ENCODE peak calls at places on chromosomes 2 and 18, in seven cellular contexts. E is H9, W is mammary epithelial cell, R is right cardiac atrium, H is PC-3, Q is transverse colon, X is OCI-LY7. A is an unnamed sample. For H3K4me1, the result is how much of the 10 kb centered on the place peaks cover.

GRCh38 chr2:160429248-160430000 is 64.2 kb downstream of the RBMS1 start:
- DNase-seq in Q (no peak), W (peak), H (peak), E (no peak), R (no peak), X (peak), A (no peak)

GRCh38 chr2:150812664-150813408 is 325.4 kb upstream of the RND3 start:
- DNase-seq in W (no peak), R (no peak), H (peak), E (no peak), Q (no peak), X (no peak), A (no peak)

GRCh38 chr2:109238580-109238979 is 109.6 kb downstream of the SH3RF3 start:
- DNase-seq in W (peak), R (peak), X (no peak), H (peak), Q (peak), E (no peak), A (no peak)

GRCh38 chr2:43218550-43219382 is 7.6 kb downstream of the ZFP36L2 start:
- DNase-seq in W (peak), Q (peak), H (peak), X (peak), E (peak), R (peak), A (no peak)

GRCh38 chr2:120422761-120423160 is 76.8 kb downstream of the INHBB start:
- DNase-seq in W (no peak), Q (no peak), E (no peak), X (no peak), H (no peak), R (peak), A (no peak)

GRCh38 chr2:220999351-220999750 is 572.8 kb downstream of the EPHA4 start:
- DNase-seq in W (peak), E (no peak), R (no peak), X (no peak), Q (no peak), H (peak), A (no peak)

GRCh38 chr2:8315766-8316165 is 366.1 kb upstream of the ID2 start:
- DNase-seq in Q (no peak), R (no peak), W (no peak), E (peak), X (no peak), H (no peak), A (peak)

GRCh38 chr2:35415282-35415681 is 940.3 kb upstream of the CRIM1 start:
- DNase-seq in X (no peak), H (peak), W (no peak), Q (no peak), E (no peak), R (no peak), A (no peak)

GRCh38 chr2:9897331-9897737 is 54.1 kb downstream of the TAF1B start:
- DNase-seq in W (peak), R (peak), Q (peak), X (no peak), H (peak), E (no peak), A (no peak)

GRCh38 chr2:240732184-240732583 is 40.5 kb downstream of the AQP12A start:
- DNase-seq in X (no peak), H (no peak), Q (no peak), W (no peak), R (no peak), E (no peak), A (no peak)

GRCh38 chr2:46858697-46859080 is 56.9 kb downstream of the MCFD2 start:
- DNase-seq in H (no peak), X (no peak), Q (no peak), W (peak), E (no peak), R (no peak), A (no peak)

GRCh38 chr2:143344780-143345179 is 215.6 kb downstream of the ARHGAP15 start:
- DNase-seq in H (no peak), E (no peak), W (no peak), X (no peak), Q (no peak), R (no peak), A (no peak)

GRCh38 chr2:55914786-55915185 is 8.8 kb downstream of the EFEMP1 start:
- DNase-seq in X (no peak), H (no peak), W (no peak), R (no peak), E (no peak), Q (no peak), A (no peak)

GRCh38 chr2:84309281-84309680 is 149.8 kb downstream of the SUCLG1 start:
- DNase-seq in E (no peak), Q (no peak), X (no peak), H (no peak), R (no peak), W (no peak), A (no peak)

GRCh38 chr2:44389895-44390294 is 28.1 kb downstream of the CAMKMT start:
- DNase-seq in W (no peak), X (no peak), E (no peak), H (peak), Q (no peak), R (no peak), A (no peak)

GRCh38 chr2:223797811-223798721 is 39.3 kb downstream of the AP1S3 start:
- DNase-seq in Q (no peak), X (peak), R (no peak), E (no peak), H (peak), W (peak), A (no peak)

GRCh38 chr2:168030862-168031624 is 216.4 kb downstream of the STK39 start:
- DNase-seq in Q (no peak), R (no peak), X (no peak), H (no peak), E (no peak), W (peak), A (no peak)

GRCh38 chr2:209389124-209389523 is 34.7 kb upstream of the MAP2 start:
- DNase-seq in X (no peak), H (peak), Q (no peak), E (no peak), W (no peak), R (no peak), A (no peak)

GRCh38 chr2:157866666-157867642 is 9.2 kb downstream of the ACVR1 start:
- DNase-seq in R (no peak), X (no peak), Q (no peak), H (no peak), W (no peak), E (no peak), A (no peak)

GRCh38 chr2:64615206-64615763 is 38.4 kb downstream of the SERTAD2 start:
- DNase-seq in X (no peak), R (no peak), E (no peak), Q (no peak), W (no peak), H (no peak), A (no peak)

GRCh38 chr2:64203131-64204005 is 59.1 kb upstream of the PELI1 start:
- DNase-seq in Q (no peak), R (no peak), H (peak), W (peak), X (no peak), E (no peak), A (no peak)

GRCh38 chr2:21422724-21423522 is 299.2 kb downstream of the TDRD15 start:
- DNase-seq in Q (no peak), H (no peak), E (no peak), R (no peak), X (no peak), W (no peak), A (no peak)

GRCh38 chr2:98376301-98376945 is 30.2 kb downstream of the CNGA3 start:
- DNase-seq in Q (no peak), X (no peak), R (no peak), W (no peak), E (no peak), H (no peak), A (no peak)

GRCh38 chr2:98378901-98379300 is 32.6 kb downstream of the CNGA3 start:
- DNase-seq in E (no peak), R (peak), Q (no peak), X (no peak), W (peak), H (peak), A (no peak)

GRCh38 chr2:98376996-98377395 is 30.7 kb downstream of the CNGA3 start:
- DNase-seq in X (no peak), W (no peak), R (no peak), Q (no peak), E (no peak), H (no peak), A (no peak)

GRCh38 chr2:98379311-98380202 is 33.3 kb downstream of the CNGA3 start:
- DNase-seq in R (no peak), Q (no peak), W (peak), E (no peak), H (no peak), X (no peak), A (no peak)

DNA sequence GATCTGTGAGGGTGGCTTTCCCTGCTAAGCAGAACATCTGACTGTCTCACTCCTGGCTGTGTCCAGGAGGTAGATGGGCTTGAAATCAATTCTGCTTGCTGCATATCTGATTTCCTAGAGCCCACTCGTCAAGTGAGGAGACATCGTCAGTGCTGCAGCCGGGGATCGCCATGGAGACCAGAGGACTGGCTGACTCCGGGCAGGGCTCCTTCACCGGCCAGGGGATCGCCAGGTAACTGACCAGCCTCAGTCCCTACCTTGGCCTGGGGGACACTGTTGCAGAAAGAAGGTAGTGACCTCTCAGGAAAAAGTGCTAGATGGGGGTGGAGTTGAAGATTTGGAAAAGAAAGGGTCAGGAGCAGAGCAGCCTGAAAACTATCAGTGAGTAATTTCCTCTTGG is 31.3 kb downstream of the CNGA3 start:
- DNase-seq in X (no peak), E (no peak), W (no peak), H (no peak), Q (no peak), R (no peak), A (no peak)
- H3K4me1 ChIP-seq in X (under half), E (under half), W (under half), H (under half), Q (under half), R (under half), A (under half)

DNA sequence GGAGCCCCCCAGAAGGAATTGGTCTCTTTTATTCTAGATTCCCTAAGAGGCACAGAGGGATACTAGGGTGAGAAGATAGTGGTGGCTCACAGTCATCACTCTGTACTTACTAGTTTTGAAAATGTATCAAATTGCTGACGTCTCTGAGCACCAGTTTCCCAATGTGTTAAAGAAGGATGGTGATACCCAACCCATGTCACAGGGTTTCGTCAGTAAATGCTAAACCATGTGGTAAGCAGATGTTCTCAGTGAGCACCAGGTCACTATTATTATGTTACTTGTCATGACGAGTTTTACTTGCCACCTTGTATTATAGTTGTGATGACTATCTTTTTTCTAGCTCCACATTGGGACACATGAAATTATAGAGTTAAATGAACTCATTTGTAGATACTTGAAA is 54.7 kb downstream of the NEDD4L start:
- DNase-seq in X (no peak), E (no peak), W (no peak), Q (no peak), R (no peak), H (no peak), A (no peak)
- H3K4me1 ChIP-seq in X (under half), E (under half), W (under half), Q (under half), R (under half), H (under half), A (under half)

DNA sequence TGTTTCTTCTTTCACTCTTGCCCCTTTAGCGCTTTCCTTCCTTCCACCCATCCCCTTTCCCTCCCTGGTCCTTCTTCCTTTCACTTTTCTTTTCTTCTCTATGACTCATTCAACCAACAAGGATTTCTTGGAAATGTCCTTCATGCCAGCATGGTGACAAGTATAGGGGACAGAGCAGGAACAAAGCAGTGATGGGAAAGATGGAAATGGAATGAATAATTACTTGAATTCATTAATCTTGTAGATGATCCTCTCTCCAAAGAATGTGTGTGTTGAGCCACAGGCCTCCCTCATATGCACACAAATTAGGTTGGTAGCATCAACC is 1.5 kb downstream of the VAMP5 start:
- DNase-seq in W (no peak), E (no peak), R (no peak), H (peak), X (no peak), Q (no peak), A (no peak)
- H3K4me1 ChIP-seq in W (under half), E (under half), R (under half), H (under half), X (under half), Q (under half), A (half or more)

DNA sequence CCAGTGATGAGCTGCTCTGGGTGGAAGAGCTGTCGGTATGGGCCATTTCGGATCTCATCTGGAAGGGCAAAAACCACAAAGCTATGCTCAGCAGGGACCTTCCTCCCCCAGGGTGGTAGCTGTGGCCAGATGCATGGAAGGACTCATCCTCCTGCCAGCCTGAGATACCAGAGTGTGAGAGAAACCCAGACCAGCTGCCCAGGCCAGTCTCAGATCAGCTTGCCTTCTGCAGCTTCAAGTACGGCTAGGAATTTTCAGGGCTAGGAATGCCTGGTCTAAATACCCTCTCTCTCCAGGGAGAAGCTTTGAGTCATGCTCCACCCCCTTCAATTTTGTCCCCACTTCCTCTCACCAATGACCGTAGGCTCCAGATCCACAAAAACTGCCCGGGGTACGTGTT is 1.4 kb upstream of the TUBA4B start:
- DNase-seq in E (no peak), W (no peak), R (no peak), H (no peak), X (no peak), Q (no peak), A (no peak)
- H3K4me1 ChIP-seq in E (under half), W (half or more), R (under half), H (half or more), X (half or more), Q (under half), A (half or more)